ENCODE peak calls at places on chromosomes 7 and 10, in six cellular contexts. One of them, this sample, is unnamed.

GRCh38 chr7:104973909-104974415 is 40.0 kb upstream of the KMT2E start:
- DNase-seq in esophagus squamous epithelium: no peak
- DNase-seq in AG10803: peak
- DNase-seq in CD8-positive, alpha-beta T cell: no peak
- DNase-seq in fibroblast of mammary gland: peak
- DNase-seq in SJSA1: peak
- DNase-seq in this sample: peak

GRCh38 chr7:66353547-66353946 is 148.4 kb downstream of the TPST1 start:
- DNase-seq in esophagus squamous epithelium: no peak
- DNase-seq in AG10803: peak
- DNase-seq in CD8-positive, alpha-beta T cell: no peak
- DNase-seq in fibroblast of mammary gland: peak
- DNase-seq in SJSA1: no peak
- DNase-seq in this sample: no peak

GRCh38 chr7:156378806-156379205 is 261.8 kb upstream of the RNF32 start:
- DNase-seq in esophagus squamous epithelium: no peak
- DNase-seq in AG10803: no peak
- DNase-seq in CD8-positive, alpha-beta T cell: no peak
- DNase-seq in fibroblast of mammary gland: no peak
- DNase-seq in SJSA1: no peak
- DNase-seq in this sample: no peak

GRCh38 chr7:8260871-8261707 is 878 bp downstream of the ICA1 start:
- DNase-seq in esophagus squamous epithelium: no peak
- DNase-seq in AG10803: no peak
- DNase-seq in CD8-positive, alpha-beta T cell: no peak
- DNase-seq in fibroblast of mammary gland: no peak
- DNase-seq in SJSA1: no peak
- DNase-seq in this sample: no peak

GRCh38 chr10:124568858-124569622 is 107.4 kb downstream of the LHPP start:
- DNase-seq in esophagus squamous epithelium: no peak
- DNase-seq in AG10803: no peak
- DNase-seq in CD8-positive, alpha-beta T cell: no peak
- DNase-seq in fibroblast of mammary gland: no peak
- DNase-seq in SJSA1: no peak
- DNase-seq in this sample: no peak

GRCh38 chr7:129434172-129434845 is at the start of gene STRIP2:
- DNase-seq in esophagus squamous epithelium: peak
- DNase-seq in AG10803: peak
- DNase-seq in CD8-positive, alpha-beta T cell: peak
- DNase-seq in fibroblast of mammary gland: peak
- DNase-seq in SJSA1: peak
- DNase-seq in this sample: peak

GRCh38 chr10:120841522-120842189 is 9.5 kb upstream of the WDR11 start:
- DNase-seq in esophagus squamous epithelium: no peak
- DNase-seq in AG10803: no peak
- DNase-seq in CD8-positive, alpha-beta T cell: no peak
- DNase-seq in fibroblast of mammary gland: no peak
- DNase-seq in SJSA1: no peak
- DNase-seq in this sample: peak

GRCh38 chr7:102396710-102397019 is 502 bp downstream of the PRKRIP1 start:
- DNase-seq in esophagus squamous epithelium: no peak
- DNase-seq in AG10803: no peak
- DNase-seq in CD8-positive, alpha-beta T cell: no peak
- DNase-seq in fibroblast of mammary gland: no peak
- DNase-seq in SJSA1: no peak
- DNase-seq in this sample: no peak

GRCh38 chr7:127332884-127333283 is 59.6 kb downstream of the ZNF800 start:
- DNase-seq in esophagus squamous epithelium: no peak
- DNase-seq in AG10803: no peak
- DNase-seq in CD8-positive, alpha-beta T cell: no peak
- DNase-seq in fibroblast of mammary gland: no peak
- DNase-seq in SJSA1: no peak
- DNase-seq in this sample: no peak

GRCh38 chr10:61993676-61994401 is 92.3 kb downstream of the ARID5B start:
- DNase-seq in esophagus squamous epithelium: no peak
- DNase-seq in AG10803: peak
- DNase-seq in CD8-positive, alpha-beta T cell: no peak
- DNase-seq in fibroblast of mammary gland: no peak
- DNase-seq in SJSA1: no peak
- DNase-seq in this sample: peak

GRCh38 chr7:80833289-80834104 is 85.4 kb downstream of the SEMA3C start:
- DNase-seq in esophagus squamous epithelium: no peak
- DNase-seq in AG10803: peak
- DNase-seq in CD8-positive, alpha-beta T cell: no peak
- DNase-seq in fibroblast of mammary gland: peak
- DNase-seq in SJSA1: peak
- DNase-seq in this sample: peak

GRCh38 chr7:100866721-100867039 is 507 bp upstream of the TRIP6 start:
- DNase-seq in esophagus squamous epithelium: no peak
- DNase-seq in AG10803: no peak
- DNase-seq in CD8-positive, alpha-beta T cell: no peak
- DNase-seq in fibroblast of mammary gland: no peak
- DNase-seq in SJSA1: no peak
- DNase-seq in this sample: no peak
- H3K4me3 ChIP-seq in esophagus squamous epithelium: peak
- H3K4me3 ChIP-seq in AG10803: peak
- H3K4me3 ChIP-seq in CD8-positive, alpha-beta T cell: peak
- H3K4me3 ChIP-seq in fibroblast of mammary gland: peak
- H3K4me3 ChIP-seq in SJSA1: peak
- H3K4me3 ChIP-seq in this sample: peak

GRCh38 chr7:132576723-132577089 is 436 bp upstream of the PLXNA4 start:
- DNase-seq in esophagus squamous epithelium: no peak
- DNase-seq in AG10803: no peak
- DNase-seq in CD8-positive, alpha-beta T cell: no peak
- DNase-seq in fibroblast of mammary gland: no peak
- DNase-seq in SJSA1: no peak
- DNase-seq in this sample: no peak
- H3K4me3 ChIP-seq in esophagus squamous epithelium: peak
- H3K4me3 ChIP-seq in AG10803: peak
- H3K4me3 ChIP-seq in CD8-positive, alpha-beta T cell: peak
- H3K4me3 ChIP-seq in fibroblast of mammary gland: no peak
- H3K4me3 ChIP-seq in SJSA1: no peak
- H3K4me3 ChIP-seq in this sample: peak

DNA sequence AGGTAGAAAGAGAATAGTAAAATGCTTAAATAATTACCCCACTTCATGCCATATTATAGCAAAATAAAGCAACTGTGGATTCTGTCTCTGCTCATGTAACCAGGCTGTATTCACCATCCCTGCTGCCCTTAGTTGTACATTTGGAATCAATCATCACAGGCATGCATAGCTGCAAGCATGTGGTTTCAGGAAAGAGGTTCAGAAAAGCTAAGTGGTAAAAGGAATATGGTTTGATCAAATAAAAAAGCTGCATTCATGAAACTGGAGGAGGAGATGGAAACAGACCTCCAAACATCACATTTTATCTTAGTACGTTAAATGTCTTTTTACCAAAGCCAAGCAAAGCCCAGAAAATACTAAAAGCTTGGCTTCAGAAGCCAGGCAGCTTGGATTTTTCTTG is 81.3 kb downstream of the ADAM22 start:
- DNase-seq in esophagus squamous epithelium: no peak
- DNase-seq in AG10803: peak
- DNase-seq in CD8-positive, alpha-beta T cell: no peak
- DNase-seq in fibroblast of mammary gland: peak
- DNase-seq in SJSA1: no peak
- DNase-seq in this sample: no peak
- H3K4me3 ChIP-seq in esophagus squamous epithelium: no peak
- H3K4me3 ChIP-seq in AG10803: no peak
- H3K4me3 ChIP-seq in CD8-positive, alpha-beta T cell: no peak
- H3K4me3 ChIP-seq in fibroblast of mammary gland: no peak
- H3K4me3 ChIP-seq in SJSA1: no peak
- H3K4me3 ChIP-seq in this sample: no peak

GRCh38 chr10:2529945-2530344 is 537.4 kb upstream of the PFKP start:
- DNase-seq in esophagus squamous epithelium: no peak
- DNase-seq in AG10803: no peak
- DNase-seq in CD8-positive, alpha-beta T cell: no peak
- DNase-seq in fibroblast of mammary gland: no peak
- DNase-seq in SJSA1: no peak
- DNase-seq in this sample: no peak

DNA sequence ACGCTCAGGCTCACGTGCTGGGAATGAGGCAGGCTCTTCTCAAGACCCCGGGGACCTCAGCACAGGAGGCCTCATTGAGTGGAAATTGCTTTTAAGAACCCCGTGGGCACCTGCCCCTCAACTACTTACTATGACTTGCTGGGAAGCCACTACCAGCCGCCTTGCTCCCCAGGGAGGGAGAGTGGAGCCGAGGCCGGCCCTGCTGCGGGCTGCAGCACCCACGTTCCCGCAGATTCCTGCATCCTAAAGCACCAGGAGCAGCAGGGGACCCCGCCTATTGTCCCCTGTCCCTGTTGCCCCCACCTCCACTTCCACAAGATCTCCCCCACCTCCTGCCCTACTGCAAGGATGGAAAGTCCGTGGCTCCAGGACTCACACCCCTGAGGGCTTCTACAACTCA is 541.6 kb upstream of the PFKP start:
- DNase-seq in esophagus squamous epithelium: no peak
- DNase-seq in AG10803: no peak
- DNase-seq in CD8-positive, alpha-beta T cell: no peak
- DNase-seq in fibroblast of mammary gland: no peak
- DNase-seq in SJSA1: no peak
- DNase-seq in this sample: no peak
- H3K4me3 ChIP-seq in esophagus squamous epithelium: no peak
- H3K4me3 ChIP-seq in AG10803: no peak
- H3K4me3 ChIP-seq in CD8-positive, alpha-beta T cell: no peak
- H3K4me3 ChIP-seq in fibroblast of mammary gland: no peak
- H3K4me3 ChIP-seq in SJSA1: no peak
- H3K4me3 ChIP-seq in this sample: no peak

This sample was measured in astrocyte of the spinal cord.